ENCODE peak calls at places on chromosomes 16 and 17, in seven cellular contexts. O is neuronal stem cell, G is H9, D is mesendoderm, P is IMR-90, Y is H1, F is trophoblast cell. T is an unnamed sample.

GRCh38 chr17:72569193-72569946 is 448.6 kb downstream of the SOX9 start:
- DNase-seq in Y (no peak), P (no peak), D (no peak), G (no peak), F (no peak), O (no peak), T (no peak)

GRCh38 chr16:85935957-85936760 is 37.2 kb downstream of the IRF8 start:
- DNase-seq in G (no peak), F (no peak), D (no peak), Y (no peak), O (no peak), P (no peak), T (no peak)

GRCh38 chr17:31452561-31453110 is 61.2 kb downstream of the RAB11FIP4 start:
- DNase-seq in G (no peak), D (peak), Y (no peak), P (no peak), F (no peak), O (no peak), T (no peak)

GRCh38 chr16:30764086-30764485 is 2.0 kb downstream of the RNF40 start:
- DNase-seq in P (no peak), Y (no peak), D (no peak), G (no peak), O (no peak), F (no peak), T (no peak)

GRCh38 chr17:42581744-42582270 is 4.3 kb upstream of the PSMC3IP start:
- DNase-seq in O (no peak), D (no peak), G (no peak), Y (no peak), F (no peak), P (no peak), T (no peak)

GRCh38 chr16:29875206-29875605 is 12.2 kb upstream of the CDIPT start:
- DNase-seq in F (no peak), P (no peak), Y (no peak), O (no peak), G (no peak), D (no peak), T (no peak)

GRCh38 chr17:9925457-9925856 is 20.4 kb upstream of the RCVRN start:
- DNase-seq in D (no peak), Y (no peak), P (no peak), G (no peak), O (no peak), F (no peak), T (no peak)

GRCh38 chr17:45977506-45977824 is 21.6 kb upstream of the STH start:
- DNase-seq in Y (no peak), P (no peak), G (no peak), O (no peak), F (no peak), D (no peak), T (no peak)

GRCh38 chr17:34378664-34379101 is 15.7 kb upstream of the CCL1 start:
- DNase-seq in P (no peak), D (no peak), O (no peak), G (no peak), Y (no peak), F (no peak), T (no peak)

GRCh38 chr16:21338537-21339268 is 60.6 kb upstream of the CRYM start:
- DNase-seq in P (no peak), F (no peak), G (no peak), Y (no peak), O (no peak), D (no peak), T (no peak)

GRCh38 chr17:68398731-68399637 is 58.3 kb downstream of the WIPI1 start:
- DNase-seq in D (peak), O (peak), P (peak), F (peak), G (peak), Y (no peak), T (peak)

GRCh38 chr16:51544850-51545467 is 393.9 kb upstream of the SALL1 start:
- DNase-seq in F (no peak), P (no peak), O (peak), D (peak), G (no peak), Y (no peak), T (no peak)

GRCh38 chr16:86739808-86740207 is 161.5 kb downstream of the FOXL1 start:
- DNase-seq in P (no peak), D (no peak), O (no peak), G (no peak), F (no peak), Y (no peak), T (no peak)

GRCh38 chr17:76142044-76143041 is 1.3 kb upstream of the FOXJ1 start:
- DNase-seq in F (no peak), O (no peak), G (peak), Y (no peak), D (no peak), P (no peak), T (no peak)

GRCh38 chr17:63995626-63996025 is 2.5 kb upstream of the PRR29 start:
- DNase-seq in G (peak), O (no peak), F (no peak), Y (no peak), D (no peak), P (no peak), T (no peak)

GRCh38 chr16:29791845-29792797 is 1.6 kb downstream of the KIF22 start:
- DNase-seq in G (no peak), F (no peak), Y (no peak), P (no peak), D (no peak), O (no peak), T (no peak)

GRCh38 chr17:8740486-8740885 is 4.2 kb downstream of the CCDC42 start:
- DNase-seq in O (no peak), D (peak), F (no peak), P (no peak), Y (no peak), G (peak), T (no peak)

GRCh38 chr17:28849281-28849680 is 5.5 kb upstream of the ERAL1 start:
- DNase-seq in D (peak), F (no peak), O (no peak), P (no peak), G (no peak), Y (no peak), T (no peak)

GRCh38 chr16:11379420-11379819 is 34.2 kb downstream of the RMI2 start:
- DNase-seq in F (peak), D (no peak), O (no peak), P (peak), Y (no peak), G (no peak), T (no peak)

GRCh38 chr17:70111201-70111600 is 36.2 kb downstream of the KCNJ16 start:
- DNase-seq in P (no peak), G (no peak), O (no peak), F (no peak), Y (no peak), D (no peak), T (no peak)

GRCh38 chr17:70107441-70107840 is 32.4 kb downstream of the KCNJ16 start:
- DNase-seq in O (no peak), D (no peak), P (no peak), G (no peak), Y (no peak), F (peak), T (no peak)

GRCh38 chr17:70108166-70108565 is 33.1 kb downstream of the KCNJ16 start:
- DNase-seq in Y (no peak), D (no peak), F (peak), O (no peak), P (no peak), G (no peak), T (no peak)

GRCh38 chr17:70109497-70109896 is 34.5 kb downstream of the KCNJ16 start:
- DNase-seq in G (no peak), Y (no peak), O (no peak), D (no peak), P (no peak), F (no peak), T (no peak)

GRCh38 chr17:70110443-70110880 is 35.4 kb downstream of the KCNJ16 start:
- DNase-seq in F (no peak), Y (no peak), G (no peak), D (no peak), P (peak), O (no peak), T (no peak)
- H4K8ac ChIP-seq in F (no peak), Y (no peak), G (no peak), D (no peak), P (no peak), O (no peak), T (no peak)

GRCh38 chr17:40980117-40980516 is 4.0 kb downstream of the KRT40 start:
- DNase-seq in D (peak), F (no peak), Y (no peak), O (no peak), P (no peak), G (no peak), T (no peak)

GRCh38 chr17:40978752-40979151 is 5.4 kb downstream of the KRT40 start:
- DNase-seq in D (no peak), F (no peak), O (no peak), G (no peak), Y (no peak), P (no peak), T (no peak)

GRCh38 chr17:40984226-40984625 is at the start of gene KRT40:
- DNase-seq in F (no peak), G (no peak), O (no peak), D (no peak), Y (no peak), P (no peak), T (no peak)

GRCh38 chr17:40980594-40980993 is 3.5 kb downstream of the KRT40 start:
- DNase-seq in G (no peak), D (peak), Y (no peak), P (peak), F (no peak), O (no peak), T (peak)

GRCh38 chr17:40981115-40981514 is 3.0 kb downstream of the KRT40 start:
- DNase-seq in P (no peak), Y (no peak), D (no peak), O (no peak), F (no peak), G (no peak), T (no peak)
- H3K27ac ChIP-seq in P (no peak), Y (no peak), D (no peak), O (no peak), F (peak), G (no peak), T (no peak)

GRCh38 chr17:66652840-66653507 is 181.9 kb upstream of the CACNG5 start:
- DNase-seq in D (no peak), Y (no peak), O (no peak), P (peak), F (no peak), G (no peak), T (peak)

GRCh38 chr17:66654341-66654740 is 180.6 kb upstream of the CACNG5 start:
- DNase-seq in O (no peak), G (no peak), Y (no peak), F (no peak), D (no peak), P (peak), T (peak)

GRCh38 chr17:66647391-66647983 is 187.4 kb upstream of the CACNG5 start:
- DNase-seq in F (peak), G (no peak), O (no peak), D (no peak), P (no peak), Y (no peak), T (no peak)

GRCh38 chr17:66650490-66650877 is 184.4 kb upstream of the CACNG5 start:
- DNase-seq in O (no peak), F (no peak), G (no peak), Y (no peak), P (no peak), D (no peak), T (no peak)

GRCh38 chr17:66649818-66650489 is 185.0 kb upstream of the CACNG5 start:
- DNase-seq in Y (no peak), F (no peak), O (no peak), D (no peak), G (no peak), P (no peak), T (no peak)
- H4K8ac ChIP-seq in Y (no peak), F (no peak), O (no peak), D (no peak), G (no peak), P (no peak), T (no peak)

DNA sequence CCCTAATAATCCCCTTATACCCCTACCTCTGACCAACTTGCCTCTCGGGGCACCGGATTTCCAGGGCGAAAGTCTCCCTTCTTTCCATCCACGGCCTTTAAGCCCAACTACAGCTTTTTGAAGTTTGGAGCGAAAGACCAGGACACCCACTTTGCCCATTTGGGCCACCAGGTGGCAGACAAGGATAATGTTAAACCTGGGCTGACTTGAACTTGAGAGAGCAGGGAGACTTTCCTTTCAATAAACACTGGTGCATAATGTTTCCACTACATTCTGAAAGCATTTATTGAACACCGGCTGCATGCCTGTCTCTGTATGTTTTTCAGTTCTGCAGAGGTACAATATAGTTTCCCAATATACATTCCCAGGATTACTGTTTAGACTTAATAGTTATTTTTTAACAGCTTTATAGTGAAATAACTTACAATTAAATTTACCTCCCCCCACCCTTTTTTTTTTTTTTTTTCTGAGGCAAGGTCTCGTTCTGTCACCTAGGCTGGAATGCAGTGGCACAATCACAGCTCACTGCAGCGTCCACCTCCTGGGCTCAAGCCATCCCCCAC is 6.9 kb upstream of the CES3 start:
- DNase-seq in Y (peak), G (peak), O (no peak), P (peak), F (peak), D (peak), T (peak)
- H3K27ac ChIP-seq in Y (no peak), G (no peak), O (no peak), P (no peak), F (no peak), D (no peak), T (no peak)

GRCh38 chr17:27568216-27568615 is 62.8 kb upstream of the LGALS9 start:
- DNase-seq in F (no peak), Y (no peak), P (no peak), G (no peak), D (no peak), O (no peak), T (no peak)

GRCh38 chr17:27569257-27569722 is 61.7 kb upstream of the LGALS9 start:
- DNase-seq in F (peak), G (peak), Y (peak), P (peak), O (peak), D (peak), T (no peak)

GRCh38 chr17:27567563-27567859 is 63.5 kb upstream of the LGALS9 start:
- DNase-seq in P (no peak), D (no peak), O (no peak), F (no peak), Y (no peak), G (no peak), T (no peak)

GRCh38 chr17:27569884-27570577 is 61.0 kb upstream of the LGALS9 start:
- DNase-seq in O (no peak), G (no peak), P (no peak), F (peak), D (no peak), Y (no peak), T (peak)

DNA sequence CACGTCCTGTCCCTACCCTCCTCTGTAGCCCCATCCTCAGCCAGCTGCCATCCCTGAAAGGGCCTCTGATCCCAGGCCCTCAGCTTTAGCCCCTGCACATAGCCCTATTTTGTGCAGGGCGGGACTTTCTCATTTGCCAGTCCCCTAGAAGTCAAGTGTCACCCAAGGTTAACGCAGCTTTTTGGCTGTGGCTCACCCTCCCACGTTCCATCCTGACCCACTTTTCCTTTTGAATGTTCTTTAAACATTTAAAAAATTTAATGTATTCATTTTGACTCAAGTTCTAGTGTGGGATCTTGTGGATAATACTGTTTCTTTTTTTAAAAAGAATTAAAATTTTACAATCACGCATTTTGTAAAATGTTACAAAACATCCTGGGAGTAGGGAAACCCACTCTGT is 62.2 kb upstream of the LGALS9 start:
- DNase-seq in G (no peak), P (no peak), D (no peak), F (no peak), O (no peak), Y (no peak), T (no peak)
- H4K8ac ChIP-seq in G (no peak), P (peak), D (no peak), F (no peak), O (no peak), Y (no peak), T (no peak)

GRCh38 chr17:47275245-47275984 is 21.8 kb downstream of the ITGB3 start:
- DNase-seq in Y (no peak), O (peak), G (peak), D (peak), F (no peak), P (peak), T (peak)

GRCh38 chr17:47276444-47276843 is 22.8 kb downstream of the ITGB3 start:
- DNase-seq in G (no peak), P (no peak), O (no peak), Y (no peak), F (no peak), D (no peak), T (no peak)

GRCh38 chr17:47272491-47272890 is 18.9 kb downstream of the ITGB3 start:
- DNase-seq in Y (no peak), P (no peak), D (no peak), F (no peak), G (no peak), O (no peak), T (no peak)

GRCh38 chr17:47273245-47273644 is 19.6 kb downstream of the ITGB3 start:
- DNase-seq in Y (no peak), D (no peak), P (no peak), F (no peak), G (no peak), O (no peak), T (no peak)

GRCh38 chr17:47274319-47275069 is 20.9 kb downstream of the ITGB3 start:
- DNase-seq in G (no peak), O (no peak), Y (no peak), D (peak), P (no peak), F (no peak), T (no peak)
- H3K27ac ChIP-seq in G (no peak), O (no peak), Y (no peak), D (peak), P (peak), F (peak), T (peak)

GRCh38 chr16:89873109-89873821 is at the start of gene TCF25:
- DNase-seq in O (peak), D (peak), Y (peak), F (peak), G (peak), P (peak), T (peak)

GRCh38 chr16:89873822-89874689 is 664 bp downstream of the TCF25 start:
- DNase-seq in O (peak), P (peak), D (peak), Y (peak), G (peak), F (peak), T (peak)

GRCh38 chr16:89869911-89870310 is 3.5 kb upstream of the TCF25 start:
- DNase-seq in O (no peak), G (no peak), P (no peak), F (no peak), Y (no peak), D (no peak), T (no peak)

GRCh38 chr16:89870440-89870839 is 3.0 kb upstream of the TCF25 start:
- DNase-seq in Y (no peak), D (no peak), P (no peak), F (no peak), G (no peak), O (no peak), T (no peak)

DNA sequence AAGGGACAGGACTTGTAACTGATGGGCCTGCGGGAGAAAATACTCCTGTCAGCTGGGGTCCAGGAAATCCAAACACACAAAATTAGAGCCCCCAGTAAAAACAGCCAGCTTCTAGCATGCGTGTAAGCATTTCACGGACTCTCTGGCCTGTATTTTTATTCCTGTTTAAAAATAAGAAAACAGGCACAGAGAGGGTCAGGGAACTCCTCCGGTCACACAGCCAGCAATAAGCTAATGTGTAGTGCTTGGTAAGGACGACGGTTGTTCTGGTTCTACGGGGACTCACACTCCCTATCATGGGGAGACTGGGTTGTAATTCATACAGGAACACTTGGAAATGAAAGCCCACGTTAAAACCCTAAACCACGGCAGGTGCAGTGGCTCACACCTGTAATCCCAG is 1.5 kb upstream of the TCF25 start:
- DNase-seq in F (no peak), D (no peak), P (no peak), Y (no peak), G (no peak), O (no peak), T (no peak)
- H4K8ac ChIP-seq in F (no peak), D (no peak), P (no peak), Y (no peak), G (no peak), O (no peak), T (no peak)

GRCh38 chr17:3762922-3763776 is 37.8 kb downstream of the ITGAE start:
- DNase-seq in F (no peak), P (no peak), O (no peak), D (no peak), G (no peak), Y (no peak), T (no peak)
- H3K27ac ChIP-seq in F (no peak), P (no peak), O (no peak), D (no peak), G (no peak), Y (no peak), T (no peak)

GRCh38 chr17:19260958-19261357 is 23.8 kb downstream of the EPN2 start:
- DNase-seq in F (peak), O (no peak), Y (no peak), D (peak), P (no peak), G (no peak), T (no peak)

GRCh38 chr17:19255279-19255678 is 18.1 kb downstream of the EPN2 start:
- DNase-seq in G (no peak), F (no peak), O (no peak), D (no peak), Y (no peak), P (no peak), T (no peak)

GRCh38 chr17:19262650-19263620 is 25.8 kb downstream of the EPN2 start:
- DNase-seq in G (no peak), D (no peak), O (no peak), P (peak), Y (no peak), F (peak), T (peak)

GRCh38 chr17:19254651-19255050 is 17.5 kb downstream of the EPN2 start:
- DNase-seq in D (peak), G (no peak), F (peak), P (no peak), Y (no peak), O (no peak), T (no peak)

GRCh38 chr17:19258371-19258770 is 21.2 kb downstream of the EPN2 start:
- DNase-seq in F (no peak), Y (no peak), P (no peak), O (no peak), D (no peak), G (no peak), T (no peak)
- H4K8ac ChIP-seq in F (no peak), Y (peak), P (no peak), O (no peak), D (no peak), G (no peak), T (no peak)

GRCh38 chr16:69741951-69742904 is 12.5 kb downstream of the NOB1 start:
- DNase-seq in O (no peak), F (peak), D (no peak), Y (no peak), P (peak), G (no peak), T (peak)
- H3K27ac ChIP-seq in O (no peak), F (no peak), D (no peak), Y (no peak), P (no peak), G (no peak), T (peak)